ENCODE peak calls at places on chromosomes 6 and 20, in six cellular contexts. Z is NCI-H748 treated with DMSO at 0.1 percent for 48 hours; M is activated CD4-positive, alpha-beta memory T cell treated with anti-CD3 and anti-CD28 coated beads for 36 hours; D is HepG2; V is iPS-NIHi11; F is left ventricle myocardium inferior. W is an unnamed sample.

GRCh38 chr20:32236819-32237218 is 29.1 kb downstream of the POFUT1 start:
- DNase-seq in D (no peak), F (no peak), Z (no peak), V (no peak), M (no peak), W (no peak)

GRCh38 chr20:38725959-38726848 is 1.9 kb downstream of the SLC32A1 start:
- DNase-seq in F (no peak), Z (no peak), M (peak), V (peak), D (peak), W (peak)

GRCh38 chr20:44732327-44732726 is 13.3 kb upstream of the KCNK15 start:
- DNase-seq in Z (no peak), D (no peak), V (no peak), M (no peak), F (no peak), W (no peak)

GRCh38 chr6:56293756-56294155 is 46.4 kb upstream of the COL21A1 start:
- DNase-seq in D (no peak), V (no peak), M (no peak), Z (no peak), F (no peak), W (no peak)

GRCh38 chr20:37345339-37346231 is at the start of gene SRC:
- DNase-seq in M (peak), Z (peak), D (peak), V (peak), F (peak), W (peak)

GRCh38 chr6:144471986-144472385 is 186.9 kb downstream of the UTRN start:
- DNase-seq in M (no peak), V (no peak), D (no peak), Z (no peak), F (no peak), W (no peak)

GRCh38 chr6:126534418-126534817 is 194.5 kb downstream of the CENPW start:
- DNase-seq in Z (no peak), M (no peak), V (no peak), D (no peak), F (no peak), W (no peak)

GRCh38 chr6:108118791-108119211 is 44.3 kb upstream of the OSTM1 start:
- DNase-seq in F (no peak), D (no peak), M (no peak), Z (no peak), V (no peak), W (no peak)

GRCh38 chr20:22288957-22289356 is 295.4 kb downstream of the FOXA2 start:
- DNase-seq in Z (no peak), M (no peak), V (no peak), F (no peak), D (no peak), W (no peak)

GRCh38 chr20:46830886-46831632 is 63.6 kb upstream of the EYA2 start:
- DNase-seq in M (no peak), Z (no peak), F (no peak), V (no peak), D (no peak), W (no peak)

GRCh38 chr6:35707714-35708407 is 19.1 kb upstream of the FKBP5 start:
- DNase-seq in F (no peak), V (no peak), D (no peak), M (no peak), Z (no peak), W (no peak)

GRCh38 chr6:132401120-132401940 is at the start of gene MOXD1:
- DNase-seq in F (peak), D (no peak), V (peak), M (no peak), Z (no peak), W (peak)

W was measured in right cardiac atrium.